ENCODE peak calls at places on chromosomes 4 and X, in five cellular contexts. X is lower leg skin; R is choroid plexus epithelial cell; C is CD4-positive, alpha-beta T cell; F is ascending aorta. V is an unnamed sample.

GRCh38 chrX:134459683-134460004 is 321 bp upstream of the HPRT1 start:
- DNase-seq in X (no peak), R (peak), C (no peak), F (no peak), V (no peak)

GRCh38 chr4:2515835-2516550 is 20.5 kb upstream of the FAM193A start:
- DNase-seq in X (no peak), R (peak), C (no peak), F (no peak), V (no peak)

GRCh38 chrX:64204701-64205440 is 637 bp downstream of the AMER1 start:
- DNase-seq in X (peak), R (peak), C (peak), F (peak), V (peak)

GRCh38 chr4:170589597-170590191 is 499.9 kb upstream of the AADAT start:
- DNase-seq in X (no peak), R (peak), C (no peak), F (no peak), V (no peak)

GRCh38 chr4:81621490-81621889 is 149.8 kb upstream of the RASGEF1B start:
- DNase-seq in X (no peak), R (no peak), C (no peak), F (no peak), V (no peak)

GRCh38 chr4:2842667-2843022 is 999 bp upstream of the ADD1 start:
- DNase-seq in X (no peak), R (no peak), C (no peak), F (no peak), V (no peak)

GRCh38 chr4:88162636-88163035 is 4.2 kb upstream of the ABCG2 start:
- DNase-seq in X (no peak), R (no peak), C (no peak), F (no peak), V (no peak)

GRCh38 chr4:40255722-40256281 is 59.0 kb downstream of the RHOH start:
- DNase-seq in X (no peak), R (peak), C (no peak), F (no peak), V (no peak)

GRCh38 chrX:40108959-40109287 is 11.2 kb upstream of the BCOR start:
- DNase-seq in X (peak), R (peak), C (peak), F (peak), V (peak)

GRCh38 chr4:6606465-6607235 is 31.7 kb downstream of the MAN2B2 start:
- DNase-seq in X (no peak), R (no peak), C (no peak), F (no peak), V (no peak)
- TF ChIP-seq CTCF in X (no peak), R (no peak), C (no peak), F (no peak), V (no peak)

GRCh38 chrX:66756717-66757116 is 117.8 kb upstream of the EDA2R start:
- DNase-seq in X (no peak), R (no peak), C (no peak), F (no peak), V (no peak)

GRCh38 chrX:66766318-66766717 is 127.4 kb upstream of the EDA2R start:
- DNase-seq in X (no peak), R (no peak), C (no peak), F (no peak), V (no peak)

GRCh38 chrX:66760648-66761047 is 121.8 kb upstream of the EDA2R start:
- DNase-seq in X (no peak), R (peak), C (no peak), F (no peak), V (no peak)
- TF ChIP-seq CTCF in X (no peak), R (peak), C (no peak), F (peak), V (no peak)

GRCh38 chr4:17469931-17470674 is 41.8 kb downstream of the QDPR start:
- DNase-seq in X (no peak), R (peak), C (no peak), F (no peak), V (no peak)

GRCh38 chr4:17463606-17464005 is 48.3 kb downstream of the QDPR start:
- DNase-seq in X (no peak), R (no peak), C (no peak), F (no peak), V (no peak)

DNA sequence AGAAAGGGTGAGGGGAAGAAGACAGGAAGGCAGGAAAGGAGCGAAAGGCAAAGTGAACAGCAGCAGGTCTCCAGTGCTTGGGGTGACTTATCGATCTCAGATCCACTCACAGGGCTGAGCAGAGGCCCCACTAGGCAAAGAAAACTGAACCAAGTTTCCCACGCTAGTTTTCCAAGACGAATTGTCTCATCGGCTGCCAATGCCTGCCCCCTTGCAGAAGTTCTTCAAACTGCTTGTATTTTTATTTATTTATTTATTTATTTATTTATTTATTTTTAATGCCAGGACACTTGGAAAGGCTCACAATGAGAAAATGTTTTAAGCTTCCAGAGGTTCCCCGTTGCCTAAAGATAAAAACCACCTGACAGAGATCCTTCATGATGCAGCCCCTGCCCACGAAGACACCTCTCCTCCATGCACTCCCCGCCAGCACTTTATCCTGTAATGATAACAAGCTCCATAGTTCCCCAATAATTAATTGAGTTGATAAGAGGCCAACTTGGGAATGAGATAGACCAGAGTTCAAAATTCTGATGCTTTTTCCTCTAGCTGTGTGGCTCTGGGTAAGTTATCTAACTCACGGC is 43.2 kb downstream of the QDPR start:
- DNase-seq in X (no peak), R (peak), C (no peak), F (no peak), V (peak)
- TF ChIP-seq CTCF in X (no peak), R (peak), C (peak), F (peak), V (peak)

GRCh38 chr4:7101692-7102515 is 34.0 kb upstream of the GRPEL1 start:
- DNase-seq in X (peak), R (peak), C (peak), F (peak), V (peak)

GRCh38 chr4:7104366-7105031 is 36.6 kb upstream of the GRPEL1 start:
- DNase-seq in X (no peak), R (no peak), C (no peak), F (no peak), V (no peak)

GRCh38 chr4:7103599-7104365 is 35.9 kb upstream of the GRPEL1 start:
- DNase-seq in X (peak), R (no peak), C (no peak), F (peak), V (no peak)

GRCh38 chr4:7105261-7105660 is 37.4 kb upstream of the GRPEL1 start:
- DNase-seq in X (no peak), R (peak), C (no peak), F (no peak), V (no peak)

GRCh38 chr4:7103031-7103598 is 35.3 kb upstream of the GRPEL1 start:
- DNase-seq in X (peak), R (peak), C (peak), F (peak), V (peak)
- TF ChIP-seq CTCF in X (no peak), R (no peak), C (no peak), F (no peak), V (no peak)